ENCODE peak calls at places on chromosomes 6 and 20, in five cellular contexts. One of them, this sample, is unnamed.

GRCh38 chr6:131574133-131574532 is 1.1 kb downstream of the ARG1 start:
- DNase-seq in A549: no peak
- DNase-seq in stomach: no peak
- DNase-seq in WERI-Rb-1: no peak
- DNase-seq in left ventricle myocardium inferior: no peak
- DNase-seq in this sample: no peak

GRCh38 chr20:48933017-48933766 is 11.7 kb downstream of the ARFGEF2 start:
- DNase-seq in A549: no peak
- DNase-seq in stomach: no peak
- DNase-seq in WERI-Rb-1: peak; percentile 31
- DNase-seq in left ventricle myocardium inferior: no peak
- DNase-seq in this sample: no peak

GRCh38 chr6:151475653-151476523 is 17.9 kb upstream of the CCDC170 start:
- DNase-seq in A549: peak; percentile 41
- DNase-seq in stomach: peak; percentile 38
- DNase-seq in WERI-Rb-1: peak; percentile 72
- DNase-seq in left ventricle myocardium inferior: no peak
- DNase-seq in this sample: no peak

GRCh38 chr6:154252676-154253075 is 103.9 kb downstream of the IPCEF1 start:
- DNase-seq in A549: no peak
- DNase-seq in stomach: no peak
- DNase-seq in WERI-Rb-1: no peak
- DNase-seq in left ventricle myocardium inferior: no peak
- DNase-seq in this sample: no peak

GRCh38 chr6:108114861-108115597 is 40.5 kb upstream of the OSTM1 start:
- DNase-seq in A549: peak; percentile 41
- DNase-seq in stomach: no peak
- DNase-seq in WERI-Rb-1: no peak
- DNase-seq in left ventricle myocardium inferior: peak; percentile 64
- DNase-seq in this sample: no peak

GRCh38 chr20:53718622-53719021 is 125.0 kb upstream of the ZNF217 start:
- DNase-seq in A549: no peak
- DNase-seq in stomach: no peak
- DNase-seq in WERI-Rb-1: peak; percentile 18
- DNase-seq in left ventricle myocardium inferior: no peak
- DNase-seq in this sample: no peak

GRCh38 chr20:44052166-44052565 is 134.8 kb downstream of the JPH2 start:
- DNase-seq in A549: no peak
- DNase-seq in stomach: peak; percentile 17
- DNase-seq in WERI-Rb-1: no peak
- DNase-seq in left ventricle myocardium inferior: no peak
- DNase-seq in this sample: no peak

GRCh38 chr6:124882580-124883393 is 79.5 kb upstream of the RNF217 start:
- DNase-seq in A549: peak; percentile 61
- DNase-seq in stomach: no peak
- DNase-seq in WERI-Rb-1: no peak
- DNase-seq in left ventricle myocardium inferior: no peak
- DNase-seq in this sample: no peak

GRCh38 chr20:44011251-44011940 is 96.7 kb downstream of the TOX2 start:
- DNase-seq in A549: no peak
- DNase-seq in stomach: no peak
- DNase-seq in WERI-Rb-1: no peak
- DNase-seq in left ventricle myocardium inferior: no peak
- DNase-seq in this sample: no peak

GRCh38 chr20:11544029-11544678 is 373.5 kb upstream of the BTBD3 start:
- DNase-seq in A549: peak; percentile 84
- DNase-seq in stomach: no peak
- DNase-seq in WERI-Rb-1: peak; percentile 24
- DNase-seq in left ventricle myocardium inferior: no peak
- DNase-seq in this sample: no peak

GRCh38 chr6:84026721-84027164 is 6.8 kb upstream of the MRAP2 start:
- DNase-seq in A549: peak; percentile 26
- DNase-seq in stomach: no peak
- DNase-seq in WERI-Rb-1: no peak
- DNase-seq in left ventricle myocardium inferior: no peak
- DNase-seq in this sample: no peak

GRCh38 chr6:159790149-159790946 is at the start of gene MRPL18:
- DNase-seq in A549: peak; percentile 98
- DNase-seq in stomach: peak; percentile 93
- DNase-seq in WERI-Rb-1: peak; percentile 94
- DNase-seq in left ventricle myocardium inferior: peak; percentile 93
- DNase-seq in this sample: peak; percentile 65

GRCh38 chr6:166379800-166380199 is 2.9 kb downstream of the MPC1 start:
- DNase-seq in A549: no peak
- DNase-seq in stomach: peak; percentile 75
- DNase-seq in WERI-Rb-1: no peak
- DNase-seq in left ventricle myocardium inferior: no peak
- DNase-seq in this sample: no peak

GRCh38 chr6:18166314-18167007 is 11.2 kb downstream of the KDM1B start:
- DNase-seq in A549: no peak
- DNase-seq in stomach: no peak
- DNase-seq in WERI-Rb-1: no peak
- DNase-seq in left ventricle myocardium inferior: no peak
- DNase-seq in this sample: no peak

GRCh38 chr6:149834513-149835481 is 29.4 kb downstream of the LRP11 start:
- DNase-seq in A549: peak; percentile 52
- DNase-seq in stomach: peak; percentile 61
- DNase-seq in WERI-Rb-1: peak; percentile 42
- DNase-seq in left ventricle myocardium inferior: no peak
- DNase-seq in this sample: peak; percentile 42

GRCh38 chr20:13173201-13173600 is 47.9 kb upstream of the ISM1 start:
- DNase-seq in A549: no peak
- DNase-seq in stomach: no peak
- DNase-seq in WERI-Rb-1: no peak
- DNase-seq in left ventricle myocardium inferior: no peak
- DNase-seq in this sample: no peak

GRCh38 chr20:45445805-45446562 is 23.6 kb upstream of the WFDC2 start:
- DNase-seq in A549: peak; percentile 59
- DNase-seq in stomach: no peak
- DNase-seq in WERI-Rb-1: no peak
- DNase-seq in left ventricle myocardium inferior: no peak
- DNase-seq in this sample: peak; percentile 28

GRCh38 chr6:15410752-15411151 is 164.9 kb downstream of the JARID2 start:
- DNase-seq in A549: no peak
- DNase-seq in stomach: no peak
- DNase-seq in WERI-Rb-1: no peak
- DNase-seq in left ventricle myocardium inferior: no peak
- DNase-seq in this sample: no peak

DNA sequence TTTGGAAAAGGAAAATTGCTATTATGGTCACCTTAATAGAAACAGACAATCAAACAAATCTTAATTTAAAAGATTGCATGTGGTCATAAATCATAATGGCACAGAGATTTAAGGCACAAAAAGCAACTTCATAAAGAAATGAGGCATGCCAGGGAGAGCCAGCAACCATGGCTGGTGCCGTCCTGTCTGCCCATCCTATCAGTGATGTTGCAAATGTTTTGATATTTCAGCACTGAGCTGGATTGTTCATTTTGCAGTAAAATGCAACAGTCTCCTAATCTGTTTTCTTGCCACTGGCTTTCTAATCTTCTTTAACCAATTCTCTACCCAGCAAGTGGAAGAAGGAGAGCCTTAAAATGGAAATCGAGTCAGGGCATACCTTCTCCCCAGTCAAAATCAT is 249.8 kb downstream of the SAMD5 start:
- DNase-seq in A549: no peak
- DNase-seq in stomach: no peak
- DNase-seq in WERI-Rb-1: no peak
- DNase-seq in left ventricle myocardium inferior: no peak
- DNase-seq in this sample: no peak
- H3K9me3 ChIP-seq in A549: no peaks in the 10 kb centered on the region
- H3K9me3 ChIP-seq in stomach: no peaks in the 10 kb centered on the region
- H3K9me3 ChIP-seq in WERI-Rb-1: no peaks in the 10 kb centered on the region
- H3K9me3 ChIP-seq in left ventricle myocardium inferior: peaks cover 9% of the 10 kb centered on the region
- H3K9me3 ChIP-seq in this sample: no peaks in the 10 kb centered on the region

DNA sequence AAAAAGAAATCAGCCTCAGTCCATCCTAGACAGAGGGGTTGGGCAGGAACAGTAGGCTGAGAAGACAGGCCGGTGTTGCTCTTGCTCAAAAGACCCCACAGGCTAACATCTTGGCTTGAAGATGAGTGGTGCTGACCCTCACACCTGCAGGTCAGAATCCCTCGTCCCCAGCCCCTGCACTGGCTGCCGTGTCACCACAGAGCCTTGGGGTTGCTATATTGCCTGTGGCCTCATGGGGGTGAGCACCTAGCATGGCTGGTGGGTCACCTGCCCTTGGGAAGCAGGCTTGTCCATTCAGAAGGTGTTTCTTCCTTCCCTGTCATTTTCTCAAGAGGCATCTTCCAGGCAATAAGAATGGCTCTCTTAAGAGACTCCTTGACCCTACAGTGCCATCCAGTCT is 7.7 kb downstream of the SLC22A16 start:
- DNase-seq in A549: no peak
- DNase-seq in stomach: no peak
- DNase-seq in WERI-Rb-1: no peak
- DNase-seq in left ventricle myocardium inferior: no peak
- DNase-seq in this sample: no peak
- H3K9me3 ChIP-seq in A549: no peaks in the 10 kb centered on the region
- H3K9me3 ChIP-seq in stomach: peaks cover 5% of the 10 kb centered on the region
- H3K9me3 ChIP-seq in WERI-Rb-1: no peaks in the 10 kb centered on the region
- H3K9me3 ChIP-seq in left ventricle myocardium inferior: peaks cover 13% of the 10 kb centered on the region
- H3K9me3 ChIP-seq in this sample: no peaks in the 10 kb centered on the region

GRCh38 chr6:165183496-165184140 is 125.8 kb downstream of the C6orf118 start:
- DNase-seq in A549: no peak
- DNase-seq in stomach: no peak
- DNase-seq in WERI-Rb-1: no peak
- DNase-seq in left ventricle myocardium inferior: no peak
- DNase-seq in this sample: no peak
- H3K9me3 ChIP-seq in A549: no peaks in the 10 kb centered on the region
- H3K9me3 ChIP-seq in stomach: peaks cover 6% of the 10 kb centered on the region
- H3K9me3 ChIP-seq in WERI-Rb-1: peaks cover 5% of the 10 kb centered on the region
- H3K9me3 ChIP-seq in left ventricle myocardium inferior: no peaks in the 10 kb centered on the region
- H3K9me3 ChIP-seq in this sample: peaks cover 3% of the 10 kb centered on the region

GRCh38 chr6:23350752-23351453 is 775.1 kb upstream of the NRSN1 start:
- DNase-seq in A549: no peak
- DNase-seq in stomach: no peak
- DNase-seq in WERI-Rb-1: no peak
- DNase-seq in left ventricle myocardium inferior: no peak
- DNase-seq in this sample: no peak

GRCh38 chr6:23343610-23344306 is 774.4 kb downstream of the HDGFL1 start:
- DNase-seq in A549: no peak
- DNase-seq in stomach: no peak
- DNase-seq in WERI-Rb-1: no peak
- DNase-seq in left ventricle myocardium inferior: no peak
- DNase-seq in this sample: no peak

GRCh38 chr6:23349521-23350147 is 776.4 kb upstream of the NRSN1 start:
- DNase-seq in A549: peak; percentile 28
- DNase-seq in stomach: no peak
- DNase-seq in WERI-Rb-1: no peak
- DNase-seq in left ventricle myocardium inferior: no peak
- DNase-seq in this sample: no peak

GRCh38 chr6:23354004-23354403 is 772.0 kb upstream of the NRSN1 start:
- DNase-seq in A549: no peak
- DNase-seq in stomach: no peak
- DNase-seq in WERI-Rb-1: no peak
- DNase-seq in left ventricle myocardium inferior: no peak
- DNase-seq in this sample: no peak

DNA sequence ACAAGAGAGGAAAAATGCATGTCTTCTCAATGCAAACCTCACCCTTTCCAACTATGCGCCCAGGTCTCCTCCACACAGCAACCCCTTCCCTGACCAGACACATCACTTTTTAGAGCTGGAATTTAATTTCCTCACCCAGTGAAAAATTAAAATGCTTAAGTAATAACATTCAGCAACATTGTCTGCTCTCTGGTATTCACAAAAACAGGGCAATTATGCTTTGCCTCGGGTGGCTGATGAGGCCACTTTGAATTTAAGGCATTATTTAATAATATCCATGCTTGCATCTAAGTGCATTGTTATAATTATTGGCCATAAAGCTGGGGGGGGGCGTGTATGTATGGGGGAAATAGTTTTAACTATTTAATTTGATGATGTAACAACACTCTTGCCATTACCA is 777.8 kb upstream of the NRSN1 start:
- DNase-seq in A549: no peak
- DNase-seq in stomach: no peak
- DNase-seq in WERI-Rb-1: no peak
- DNase-seq in left ventricle myocardium inferior: no peak
- DNase-seq in this sample: no peak
- H3K9me3 ChIP-seq in A549: no peaks in the 10 kb centered on the region
- H3K9me3 ChIP-seq in stomach: no peaks in the 10 kb centered on the region
- H3K9me3 ChIP-seq in WERI-Rb-1: no peaks in the 10 kb centered on the region
- H3K9me3 ChIP-seq in left ventricle myocardium inferior: no peaks in the 10 kb centered on the region
- H3K9me3 ChIP-seq in this sample: no peaks in the 10 kb centered on the region

DNA sequence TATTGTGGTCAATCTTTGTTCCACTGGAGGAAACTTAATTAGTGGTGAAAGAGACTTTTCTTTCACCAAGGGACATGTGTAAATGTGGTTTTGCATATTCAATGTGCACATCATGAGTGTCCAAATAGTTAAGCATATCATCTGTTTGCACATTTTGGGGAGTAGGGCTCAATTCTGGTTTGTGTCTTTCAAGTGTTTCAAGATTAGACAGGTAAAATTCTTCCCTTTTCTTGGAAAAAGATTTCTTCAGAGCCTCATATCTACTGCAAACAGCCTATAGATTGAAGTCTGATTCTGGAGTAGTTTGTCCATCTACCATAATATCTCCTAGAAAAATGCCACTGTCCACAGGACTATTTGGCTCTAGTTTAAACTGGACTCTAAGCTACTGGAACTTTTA is 26.9 kb upstream of the DEFB118 start:
- DNase-seq in A549: no peak
- DNase-seq in stomach: no peak
- DNase-seq in WERI-Rb-1: no peak
- DNase-seq in left ventricle myocardium inferior: no peak
- DNase-seq in this sample: no peak
- H3K9me3 ChIP-seq in A549: no peaks in the 10 kb centered on the region
- H3K9me3 ChIP-seq in stomach: no peaks in the 10 kb centered on the region
- H3K9me3 ChIP-seq in WERI-Rb-1: no peaks in the 10 kb centered on the region
- H3K9me3 ChIP-seq in left ventricle myocardium inferior: no peaks in the 10 kb centered on the region
- H3K9me3 ChIP-seq in this sample: no peaks in the 10 kb centered on the region

DNA sequence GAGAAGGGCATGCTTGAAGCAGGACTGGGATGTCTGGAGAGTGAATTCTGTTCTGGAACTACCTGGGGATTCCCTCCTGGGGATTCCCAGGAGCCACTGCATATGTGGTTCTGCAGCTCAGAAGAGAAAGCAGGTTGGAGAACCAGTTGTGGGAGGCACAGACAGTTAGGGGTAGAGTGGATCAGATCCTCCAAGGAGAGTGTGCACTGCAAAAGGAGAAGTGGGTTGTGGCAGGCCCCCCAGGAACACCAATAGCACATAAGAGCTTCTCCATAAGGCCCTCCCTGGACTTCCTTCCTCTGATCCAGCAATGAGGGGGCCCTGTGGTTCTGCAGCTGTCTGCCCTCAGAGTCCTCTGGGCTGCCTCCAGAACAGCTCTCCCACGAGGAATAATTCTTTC is 369.1 kb upstream of the CNR1 start:
- DNase-seq in A549: no peak
- DNase-seq in stomach: no peak
- DNase-seq in WERI-Rb-1: no peak
- DNase-seq in left ventricle myocardium inferior: no peak
- DNase-seq in this sample: no peak
- H3K9me3 ChIP-seq in A549: no peaks in the 10 kb centered on the region
- H3K9me3 ChIP-seq in stomach: no peaks in the 10 kb centered on the region
- H3K9me3 ChIP-seq in WERI-Rb-1: peaks cover 3% of the 10 kb centered on the region
- H3K9me3 ChIP-seq in left ventricle myocardium inferior: no peaks in the 10 kb centered on the region
- H3K9me3 ChIP-seq in this sample: no peaks in the 10 kb centered on the region

GRCh38 chr6:157213897-157214296 is 109.4 kb downstream of the TMEM242 start:
- DNase-seq in A549: no peak
- DNase-seq in stomach: no peak
- DNase-seq in WERI-Rb-1: no peak
- DNase-seq in left ventricle myocardium inferior: no peak
- DNase-seq in this sample: no peak
- H3K9me3 ChIP-seq in A549: no peaks in the 10 kb centered on the region
- H3K9me3 ChIP-seq in stomach: no peaks in the 10 kb centered on the region
- H3K9me3 ChIP-seq in WERI-Rb-1: no peaks in the 10 kb centered on the region
- H3K9me3 ChIP-seq in left ventricle myocardium inferior: no peaks in the 10 kb centered on the region
- H3K9me3 ChIP-seq in this sample: no peaks in the 10 kb centered on the region

This sample was measured in T-helper 17 cell.